ENCODE peak calls at places on chromosomes 11 and 22, in seven cellular contexts. M is A549, V is GM23338, F is neural progenitor cell, Z is brain microvascular endothelial cell, Q is GM13977, D is neural crest cell. N is an unnamed sample.

GRCh38 chr11:44243633-44244343 is 66.2 kb downstream of the ALX4 start:
- DNase-seq in M (peak; percentile 28), V (peak; percentile 94), F (peak; percentile 85), Z (peak; percentile 36), Q (no peak), D (no peak), N (no peak)

GRCh38 chr11:95306816-95307215 is 75.8 kb upstream of the SESN3 start:
- DNase-seq in M (no peak), V (no peak), F (no peak), Z (no peak), Q (no peak), D (no peak), N (no peak)

GRCh38 chr11:2531987-2532703 is 87.3 kb downstream of the KCNQ1 start:
- DNase-seq in M (no peak), V (no peak), F (no peak), Z (no peak), Q (no peak), D (no peak), N (no peak)

GRCh38 chr11:86099727-86100320 is 30.9 kb upstream of the PICALM start:
- DNase-seq in M (no peak), V (no peak), F (no peak), Z (no peak), Q (no peak), D (no peak), N (peak; percentile 97)

GRCh38 chr11:45073575-45074225 is 72.7 kb upstream of the PRDM11 start:
- DNase-seq in M (no peak), V (no peak), F (peak; percentile 17), Z (no peak), Q (no peak), D (no peak), N (peak; percentile 7)

GRCh38 chr22:37514526-37515051 is 4.6 kb downstream of the CARD10 start:
- DNase-seq in M (no peak), V (no peak), F (no peak), Z (no peak), Q (no peak), D (no peak), N (no peak)

GRCh38 chr11:12235549-12235944 is 125.2 kb downstream of the MICAL2 start:
- DNase-seq in M (no peak), V (no peak), F (no peak), Z (no peak), Q (no peak), D (no peak), N (no peak)

GRCh38 chr11:12016246-12016645 is 7.8 kb upstream of the DKK3 start:
- DNase-seq in M (no peak), V (no peak), F (no peak), Z (no peak), Q (no peak), D (no peak), N (no peak)

GRCh38 chr22:22691055-22691454 is 46.6 kb downstream of the GGTLC2 start:
- DNase-seq in M (no peak), V (no peak), F (no peak), Z (no peak), Q (no peak), D (no peak), N (no peak)

GRCh38 chr11:115244314-115244713 is 259.9 kb downstream of the CADM1 start:
- DNase-seq in M (no peak), V (no peak), F (no peak), Z (no peak), Q (no peak), D (no peak), N (no peak)

GRCh38 chr22:43889366-43890253 is 2.2 kb downstream of the PNPLA5 start:
- DNase-seq in M (no peak), V (peak; percentile 24), F (peak; percentile 40), Z (no peak), Q (no peak), D (no peak), N (peak; percentile 7)

GRCh38 chr11:111531687-111532364 is 8.7 kb upstream of the LAYN start:
- DNase-seq in M (peak; percentile 80), V (no peak), F (no peak), Z (peak; percentile 92), Q (peak; percentile 74), D (no peak), N (peak; percentile 96)

GRCh38 chr11:71447791-71448256 is 369 bp downstream of the DHCR7 start:
- DNase-seq in M (peak; percentile 33), V (peak; percentile 68), F (peak; percentile 84), Z (no peak), Q (peak; percentile 59), D (peak; percentile 49), N (no peak)

GRCh38 chr22:37639070-37639760 is at the start of gene SH3BP1:
- DNase-seq in M (no peak), V (peak; percentile 87), F (peak; percentile 80), Z (no peak), Q (peak; percentile 87), D (peak; percentile 65), N (no peak)

DNA sequence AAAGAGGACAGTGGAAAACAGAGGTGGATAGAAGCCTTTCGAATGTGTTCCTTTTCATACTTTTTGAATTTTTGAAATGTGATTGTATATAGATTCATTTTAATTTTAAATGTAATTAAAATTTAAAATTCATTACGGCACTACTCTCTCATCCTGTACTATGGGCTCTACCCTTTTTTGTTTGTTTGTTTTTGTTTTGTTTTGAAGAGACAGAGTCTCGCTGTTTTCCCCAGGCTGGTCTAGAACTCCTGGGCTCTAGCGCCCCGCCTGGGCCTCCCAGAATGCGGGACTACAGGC is 11.9 kb upstream of the HDHD5 start:
- DNase-seq in M (no peak), V (no peak), F (no peak), Z (no peak), Q (no peak), D (no peak), N (no peak)
- TF ChIP-seq CTCF in M (no peak), V (no peak), F (no peak), Z (peak; percentile 41), Q (peak; percentile 28), D (no peak), N (no peak)

GRCh38 chr22:23790819-23791736 is 4.3 kb downstream of the SMARCB1 start:
- DNase-seq in M (no peak), V (no peak), F (no peak), Z (no peak), Q (no peak), D (no peak), N (no peak)

GRCh38 chr22:23787910-23788309 is 1.1 kb downstream of the SMARCB1 start:
- DNase-seq in M (no peak), V (no peak), F (peak; percentile 1), Z (no peak), Q (no peak), D (no peak), N (no peak)

GRCh38 chr22:23789121-23789520 is 2.4 kb downstream of the SMARCB1 start:
- DNase-seq in M (no peak), V (peak; percentile 58), F (peak; percentile 18), Z (no peak), Q (no peak), D (no peak), N (no peak)

GRCh38 chr22:23787600-23787896 is 782 bp downstream of the SMARCB1 start:
- DNase-seq in M (no peak), V (no peak), F (no peak), Z (no peak), Q (no peak), D (no peak), N (peak; percentile 8)

GRCh38 chr22:23789638-23790037 is 2.9 kb downstream of the SMARCB1 start:
- DNase-seq in M (no peak), V (no peak), F (no peak), Z (no peak), Q (no peak), D (no peak), N (no peak)
- TF ChIP-seq CTCF in M (no peak), V (peak; percentile 13), F (no peak), Z (peak; percentile 26), Q (no peak), D (peak; percentile 14), N (no peak)

GRCh38 chr22:36334838-36335603 is 52.7 kb downstream of the MYH9 start:
- DNase-seq in M (no peak), V (no peak), F (peak; percentile 78), Z (no peak), Q (no peak), D (peak; percentile 33), N (peak; percentile 59)

GRCh38 chr22:36335621-36336020 is 52.1 kb downstream of the MYH9 start:
- DNase-seq in M (no peak), V (no peak), F (no peak), Z (no peak), Q (no peak), D (no peak), N (no peak)

GRCh38 chr22:36333632-36334031 is 54.1 kb downstream of the MYH9 start:
- DNase-seq in M (no peak), V (no peak), F (no peak), Z (no peak), Q (no peak), D (no peak), N (peak; percentile 65)

GRCh38 chr22:36332623-36333331 is 55.0 kb downstream of the MYH9 start:
- DNase-seq in M (no peak), V (no peak), F (no peak), Z (peak; percentile 70), Q (peak; percentile 79), D (no peak), N (peak; percentile 96)

DNA sequence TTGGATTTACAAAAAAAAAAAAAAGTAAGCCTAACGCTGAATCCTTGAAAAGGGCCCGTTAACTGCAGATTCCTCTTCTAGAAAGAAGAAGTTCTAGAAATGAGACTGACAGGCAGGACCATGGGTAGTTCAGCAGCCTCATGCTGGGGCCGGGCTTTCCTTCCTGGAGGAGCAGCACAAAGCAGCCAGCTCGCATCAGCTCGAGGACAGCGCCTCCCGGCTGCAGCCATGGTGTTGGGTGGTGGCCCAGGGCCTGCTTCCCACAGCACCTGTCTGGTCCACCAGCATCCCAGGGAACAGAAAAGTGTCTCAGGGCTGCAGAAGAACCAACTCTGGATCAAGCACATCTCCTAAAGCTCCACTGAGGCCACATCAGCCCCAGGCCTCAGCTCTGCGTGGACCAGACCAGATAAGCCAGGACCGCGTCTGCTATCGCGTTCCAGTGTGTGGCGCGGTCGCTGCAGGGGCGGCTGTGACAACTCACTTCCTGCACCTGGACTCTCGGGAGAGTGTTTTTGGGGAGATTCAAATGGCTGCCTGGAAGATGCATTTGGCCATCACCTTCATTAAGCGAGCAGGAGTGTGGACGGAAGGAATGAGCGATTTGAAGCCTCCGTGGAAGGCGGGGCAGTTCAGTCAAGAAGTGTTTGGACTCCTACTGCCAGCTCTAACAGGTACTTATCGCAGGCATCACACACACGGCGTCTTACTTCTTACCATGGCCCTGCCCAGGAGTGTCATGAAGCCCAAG is 53.5 kb downstream of the MYH9 start:
- DNase-seq in M (no peak), V (peak; percentile 68), F (peak; percentile 45), Z (no peak), Q (no peak), D (no peak), N (no peak)
- TF ChIP-seq CTCF in M (no peak), V (peak; percentile 41), F (peak; percentile 14), Z (peak; percentile 52), Q (peak; percentile 14), D (no peak), N (peak; percentile 56)

DNA sequence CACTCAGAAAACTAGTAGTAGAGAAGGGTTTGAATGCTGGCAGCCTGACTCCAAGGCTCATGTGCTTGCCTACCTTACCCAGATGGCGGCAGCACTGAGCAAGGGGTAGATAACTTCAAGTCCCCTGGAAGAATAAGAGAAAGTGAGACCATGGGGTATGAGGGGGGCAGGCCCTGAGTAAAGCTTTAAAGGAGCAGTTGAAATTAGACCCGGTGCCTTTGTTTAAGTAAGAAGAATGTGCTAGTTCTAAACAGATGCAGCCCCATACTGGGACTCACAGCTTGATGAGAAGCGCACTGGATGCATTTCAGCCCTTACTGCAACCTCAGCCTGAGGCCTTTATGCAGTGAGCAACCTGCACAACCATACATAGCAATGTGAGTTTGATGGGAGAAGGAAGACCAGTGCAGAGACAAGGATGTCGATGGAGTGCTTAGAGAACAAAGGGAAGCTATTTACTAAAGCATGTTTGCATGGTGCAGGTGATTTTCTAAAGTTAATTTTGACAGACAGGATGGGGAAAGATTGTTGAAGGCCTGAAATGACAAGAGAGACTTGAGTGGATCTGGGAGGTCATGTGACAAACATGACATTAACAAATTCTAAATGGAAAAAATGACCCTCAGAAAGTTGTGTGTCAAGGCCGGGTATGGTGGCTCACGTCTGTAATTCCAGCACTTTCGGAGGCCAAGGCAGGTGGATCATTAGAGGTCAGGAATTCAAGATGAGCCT is 27.1 kb upstream of the TMA7B start:
- DNase-seq in M (peak; percentile 15), V (peak; percentile 95), F (peak; percentile 90), Z (no peak), Q (peak; percentile 52), D (peak; percentile 21), N (peak; percentile 13)
- TF ChIP-seq CTCF in M (no peak), V (peak; percentile 97), F (peak; percentile 89), Z (peak; percentile 82), Q (peak; percentile 73), D (peak; percentile 63), N (peak; percentile 39)

N was measured in bronchial epithelial cell.